ENCODE peak calls at places on chromosomes 3 and 15, in eight cellular contexts. X, J, L, D, V, O, B and Y are unnamed samples.

GRCh38 chr3:24017305-24017704 is 72.2 kb downstream of the NR1D2 start:
- DNase-seq in B (no peak), X (no peak), J (no peak), V (no peak), O (no peak), L (no peak), D (no peak), Y (peak; percentile 71)

GRCh38 chr15:42275780-42276395 is 2.7 kb upstream of the TMEM87A start:
- DNase-seq in J (no peak), X (no peak), L (no peak), O (no peak), B (peak; percentile 75), D (no peak), V (no peak), Y (no peak)

GRCh38 chr3:187954486-187955075 is 199.4 kb upstream of the LPP start:
- DNase-seq in L (no peak), B (no peak), O (no peak), X (no peak), V (no peak), D (no peak), J (no peak), Y (no peak)

GRCh38 chr3:194750409-194750808 is 64.7 kb downstream of the FAM43A start:
- DNase-seq in X (no peak), D (no peak), V (no peak), O (no peak), L (no peak), J (no peak), B (no peak), Y (no peak)

GRCh38 chr15:57743424-57743823 is 36.9 kb downstream of the POLR2M start:
- DNase-seq in L (no peak), V (no peak), D (no peak), B (peak; percentile 4), J (no peak), X (no peak), O (peak; percentile 27), Y (no peak)

GRCh38 chr3:178551916-178552321 is 15.7 kb downstream of the KCNMB2 start:
- DNase-seq in O (no peak), B (no peak), L (no peak), J (no peak), D (no peak), V (peak; percentile 79), X (no peak), Y (no peak)

GRCh38 chr3:57434041-57434440 is 110.1 kb downstream of the DNAH12 start:
- DNase-seq in L (no peak), D (no peak), O (peak; percentile 47), B (peak; percentile 69), V (no peak), J (no peak), X (no peak), Y (no peak)

GRCh38 chr15:40990080-40990479 is 36.8 kb downstream of the CHAC1 start:
- DNase-seq in X (no peak), D (no peak), O (no peak), J (no peak), B (no peak), V (no peak), L (no peak), Y (no peak)

GRCh38 chr3:144229237-144229830 is 257.7 kb downstream of the DIPK2A start:
- DNase-seq in J (no peak), L (no peak), D (no peak), O (no peak), B (peak; percentile 6), X (no peak), V (no peak), Y (no peak)

GRCh38 chr15:89494941-89495637 is 1.3 kb downstream of the RHCG start:
- DNase-seq in O (peak; percentile 62), V (no peak), X (peak; percentile 40), J (no peak), L (no peak), B (no peak), D (peak; percentile 44), Y (no peak)

GRCh38 chr3:117103645-117104044 is 394.1 kb downstream of the TUSC7 start:
- DNase-seq in X (no peak), B (no peak), O (no peak), L (no peak), J (no peak), V (no peak), D (no peak), Y (no peak)

GRCh38 chr3:37592328-37592727 is 269.4 kb upstream of the CTDSPL start:
- DNase-seq in O (no peak), B (no peak), X (no peak), J (no peak), V (no peak), L (no peak), D (no peak), Y (no peak)

GRCh38 chr15:43516801-43517353 is 531 bp upstream of the MAP1A start:
- DNase-seq in O (no peak), D (no peak), J (no peak), X (no peak), B (no peak), V (no peak), L (no peak), Y (no peak)

GRCh38 chr3:17983106-17983505 is 240.7 kb upstream of the TBC1D5 start:
- DNase-seq in X (no peak), D (no peak), V (no peak), J (no peak), B (no peak), L (no peak), O (no peak), Y (no peak)

GRCh38 chr15:62564889-62565288 is 399.8 kb upstream of the C2CD4B start:
- DNase-seq in L (no peak), B (no peak), D (no peak), O (no peak), V (no peak), J (no peak), X (no peak), Y (no peak)

GRCh38 chr3:32848215-32848614 is 30.4 kb downstream of the TRIM71 start:
- DNase-seq in J (no peak), L (no peak), X (no peak), D (no peak), V (no peak), O (no peak), B (no peak), Y (no peak)

GRCh38 chr3:181892848-181893247 is 181.1 kb downstream of the SOX2 start:
- DNase-seq in O (no peak), L (no peak), V (no peak), D (no peak), B (no peak), X (no peak), J (no peak), Y (no peak)

GRCh38 chr3:14124223-14124614 is 451 bp downstream of the CHCHD4 start:
- DNase-seq in X (peak; percentile 86), D (peak; percentile 80), J (peak; percentile 62), V (peak; percentile 69), B (peak; percentile 60), L (peak; percentile 56), O (peak; percentile 63), Y (peak; percentile 83)

GRCh38 chr3:189822726-189823125 is 191.5 kb downstream of the TP63 start:
- DNase-seq in V (no peak), D (no peak), J (no peak), X (no peak), L (no peak), O (no peak), B (no peak), Y (no peak)
- TF ChIP-seq CTCF in V (no peak), D (no peak), J (no peak), X (no peak), L (no peak), O (no peak), B (no peak), Y (no peak)

GRCh38 chr3:158794936-158795518 is 6.8 kb upstream of the MFSD1 start:
- DNase-seq in O (peak; percentile 68), B (peak; percentile 32), X (no peak), D (no peak), L (no peak), J (no peak), V (no peak), Y (no peak)

GRCh38 chr3:158791259-158791920 is 10.5 kb upstream of the MFSD1 start:
- DNase-seq in O (peak; percentile 76), D (no peak), X (no peak), J (no peak), V (peak; percentile 45), B (peak; percentile 58), L (peak; percentile 23), Y (no peak)

GRCh38 chr3:158794206-158794605 is 7.6 kb upstream of the MFSD1 start:
- DNase-seq in O (no peak), J (no peak), X (no peak), D (no peak), V (no peak), L (no peak), B (no peak), Y (no peak)

GRCh38 chr3:158789592-158789991 is 12.3 kb upstream of the MFSD1 start:
- DNase-seq in L (no peak), O (peak; percentile 77), V (no peak), X (no peak), D (peak; percentile 29), B (peak; percentile 43), J (no peak), Y (no peak)

GRCh38 chr3:158792709-158793108 is 9.1 kb upstream of the MFSD1 start:
- DNase-seq in L (no peak), X (no peak), J (no peak), D (no peak), B (no peak), O (peak; percentile 83), V (no peak), Y (no peak)
- H3K27ac ChIP-seq in L (no peak overlapping the region), X (no peak overlapping the region), J (no peak overlapping the region), D (no peak overlapping the region), B (no peak overlapping the region), O (peak overlapping the region; percentile 79), V (no peak overlapping the region), Y (no peak overlapping the region)

GRCh38 chr3:196643201-196643749 is 3.8 kb downstream of the NRROS start:
- DNase-seq in V (no peak), X (peak; percentile 75), J (no peak), B (no peak), O (no peak), L (no peak), D (peak; percentile 76), Y (peak; percentile 44)
- TF ChIP-seq POLR2A in V (no peak), X (no peak), J (no peak), B (no peak), O (no peak), L (no peak), D (peak; percentile 7), Y (no peak)

GRCh38 chr15:64738231-64739095 is 36.9 kb downstream of the RBPMS2 start:
- DNase-seq in X (no peak), J (no peak), V (no peak), D (no peak), B (no peak), O (no peak), L (no peak), Y (no peak)

GRCh38 chr15:64742921-64743320 is 32.5 kb downstream of the RBPMS2 start:
- DNase-seq in V (no peak), O (no peak), D (no peak), J (no peak), X (no peak), L (no peak), B (no peak), Y (no peak)

GRCh38 chr15:64742385-64742784 is 33.0 kb downstream of the RBPMS2 start:
- DNase-seq in V (no peak), B (no peak), X (no peak), J (no peak), D (no peak), O (no peak), L (no peak), Y (peak; percentile 57)

GRCh38 chr15:64739216-64739976 is 36.0 kb downstream of the RBPMS2 start:
- DNase-seq in V (peak; percentile 46), L (no peak), X (peak; percentile 85), B (no peak), D (no peak), O (no peak), J (no peak), Y (no peak)

GRCh38 chr15:64740361-64741170 is 34.8 kb downstream of the RBPMS2 start:
- DNase-seq in V (peak; percentile 84), L (peak; percentile 13), D (peak; percentile 74), X (peak; percentile 98), O (peak; percentile 64), J (no peak), B (peak; percentile 26), Y (peak; percentile 81)
- TF ChIP-seq CTCF in V (peak; percentile 44), L (peak; percentile 5), D (peak; percentile 7), X (no peak), O (no peak), J (no peak), B (peak; percentile 54), Y (peak; percentile 46)